ENCODE peak calls at places on chromosomes 4 and X, in four cellular contexts. Q is mesendoderm, J is H9, N is H1. M is an unnamed sample.

GRCh38 chrX:45667666-45668065 is 467.0 kb upstream of the DIPK2B start:
- DNase-seq in Q (no peak), J (no peak), N (no peak), M (peak; percentile 14)

GRCh38 chrX:12315526-12315925 is 177.3 kb downstream of the FRMPD4 start:
- DNase-seq in Q (no peak), J (no peak), N (no peak), M (no peak)

GRCh38 chr4:188023682-188024081 is 28.1 kb downstream of the ZFP42 start:
- DNase-seq in Q (peak; percentile 37), J (peak; percentile 60), N (no peak), M (peak; percentile 26)

GRCh38 chrX:2320580-2321327 is 180.0 kb downstream of the DHRSX start:
- DNase-seq in Q (peak; percentile 8), J (no peak), N (no peak), M (peak; percentile 77)

GRCh38 chr4:153451931-153452660 is 14.1 kb upstream of the TMEM131L start:
- DNase-seq in Q (peak; percentile 91), J (peak; percentile 82), N (peak; percentile 67), M (no peak)

GRCh38 chrX:150148749-150149672 is 210.7 kb upstream of the EOLA2 start:
- DNase-seq in Q (no peak), J (no peak), N (no peak), M (peak; percentile 16)

GRCh38 chrX:10387011-10387410 is 230.2 kb downstream of the CLCN4 start:
- DNase-seq in Q (peak; percentile 30), J (no peak), N (no peak), M (peak; percentile 41)

GRCh38 chrX:10591363-10592036 is 28.9 kb downstream of the MID1 start:
- DNase-seq in Q (no peak), J (no peak), N (no peak), M (no peak)

GRCh38 chr4:59945277-59945676 is 1254.8 kb upstream of the ADGRL3 start:
- DNase-seq in Q (no peak), J (no peak), N (no peak), M (no peak)

GRCh38 chr4:25981749-25982148 is 67.7 kb downstream of the SMIM20 start:
- DNase-seq in Q (no peak), J (no peak), N (no peak), M (no peak)

GRCh38 chrX:151384807-151385206 is 12.2 kb upstream of the VMA21 start:
- DNase-seq in Q (no peak), J (no peak), N (no peak), M (no peak)

GRCh38 chrX:47093248-47093647 is 15.0 kb downstream of the RGN start:
- DNase-seq in Q (no peak), J (no peak), N (no peak), M (peak; percentile 55)

GRCh38 chrX:39883664-39884063 is 214.1 kb downstream of the BCOR start:
- DNase-seq in Q (no peak), J (no peak), N (no peak), M (no peak)

GRCh38 chr4:139763668-139764067 is 98.0 kb downstream of the MGST2 start:
- DNase-seq in Q (no peak), J (no peak), N (no peak), M (no peak)

GRCh38 chr4:139764192-139764591 is 98.6 kb downstream of the MGST2 start:
- DNase-seq in Q (no peak), J (no peak), N (no peak), M (no peak)

GRCh38 chr4:139763205-139763604 is 97.6 kb downstream of the MGST2 start:
- DNase-seq in Q (peak; percentile 55), J (no peak), N (no peak), M (no peak)

GRCh38 chr4:139761461-139761860 is 95.8 kb downstream of the MGST2 start:
- DNase-seq in Q (peak; percentile 91), J (no peak), N (no peak), M (peak; percentile 23)

DNA sequence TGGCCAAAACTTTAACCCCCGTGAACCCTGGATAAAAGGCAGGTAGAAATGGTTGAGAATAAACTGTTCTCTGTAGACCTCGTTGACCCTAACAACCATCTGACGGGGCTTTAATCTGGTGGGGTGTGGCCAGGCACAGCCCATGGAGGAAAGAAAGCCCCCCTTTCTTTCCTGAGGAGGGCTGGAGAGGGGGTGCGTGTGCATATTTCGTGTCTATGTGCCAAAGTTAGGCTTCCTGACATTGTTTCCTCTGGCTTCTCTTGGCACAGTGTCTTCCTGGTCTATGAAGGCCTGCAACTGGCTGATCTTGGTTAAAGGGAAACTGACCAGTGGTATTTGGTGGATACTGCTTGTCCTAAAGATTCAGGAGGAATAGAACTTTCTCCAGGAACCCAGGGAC is 97.1 kb downstream of the MGST2 start:
- DNase-seq in Q (no peak), J (no peak), N (no peak), M (no peak)
- H4K5ac ChIP-seq in Q (no peak overlapping the region), J (no peak overlapping the region), N (no peak overlapping the region), M (no peak overlapping the region)

DNA sequence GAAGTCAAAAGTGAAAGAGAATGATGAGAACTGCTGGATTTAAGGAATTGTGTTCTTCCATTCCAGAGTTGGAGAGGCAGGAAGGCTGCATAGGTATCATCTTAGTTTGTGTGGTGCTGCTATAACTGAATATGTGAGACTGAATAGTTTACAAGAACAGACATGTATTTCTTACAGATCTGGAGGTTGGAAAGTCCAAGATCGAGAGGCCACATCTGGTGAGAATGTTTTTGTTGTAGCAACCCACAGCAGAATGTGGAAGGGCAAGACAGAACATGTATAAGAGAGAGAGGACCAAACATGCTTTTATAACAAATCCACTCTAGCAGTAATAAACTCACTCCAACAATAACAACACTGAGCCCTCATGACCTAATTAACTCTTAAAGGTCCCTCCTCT is 408.6 kb downstream of the FAM47B start:
- DNase-seq in Q (no peak), J (no peak), N (no peak), M (no peak)
- H4K5ac ChIP-seq in Q (no peak overlapping the region), J (no peak overlapping the region), N (no peak overlapping the region), M (no peak overlapping the region)

GRCh38 chr4:75675004-75675531 is 1.9 kb upstream of the G3BP2 start:
- DNase-seq in Q (no peak), J (no peak), N (no peak), M (no peak)

GRCh38 chr4:75678473-75678872 is 5.3 kb upstream of the G3BP2 start:
- DNase-seq in Q (no peak), J (no peak), N (no peak), M (no peak)

GRCh38 chr4:75683482-75684155 is 10.4 kb upstream of the G3BP2 start:
- DNase-seq in Q (no peak), J (no peak), N (no peak), M (no peak)

GRCh38 chr4:75678965-75679364 is 5.8 kb upstream of the G3BP2 start:
- DNase-seq in Q (no peak), J (no peak), N (no peak), M (no peak)

GRCh38 chr4:75679876-75680575 is 6.8 kb upstream of the G3BP2 start:
- DNase-seq in Q (no peak), J (no peak), N (no peak), M (no peak)
- H4K5ac ChIP-seq in Q (no peak overlapping the region), J (no peak overlapping the region), N (no peak overlapping the region), M (no peak overlapping the region)

GRCh38 chr4:150235317-150235716 is 157.1 kb downstream of the DCLK2 start:
- DNase-seq in Q (peak; percentile 37), J (no peak), N (no peak), M (no peak)
- H4K5ac ChIP-seq in Q (no peak overlapping the region), J (no peak overlapping the region), N (no peak overlapping the region), M (peak overlapping the region; percentile 100)